ENCODE peak calls at places on chromosomes 7 and 10, in four cellular contexts. One of them, this sample, is unnamed.

GRCh38 chr7:101901661-101902491 is 84.5 kb downstream of the CUX1 start:
- DNase-seq in stimulated activated CD8-positive, alpha-beta memory T cell treated with anti-CD3 and anti-CD28 coated beads, Interleukin-4, amount 100 ng/mL, for 1 hour: no peak
- DNase-seq in left colon: no peak
- DNase-seq in NCI-H1092 treated with DMSO at 0.1 percent for 48 hours: no peak
- DNase-seq in this sample: no peak

GRCh38 chr10:51886438-51887068 is 187.2 kb upstream of the CSTF2T start:
- DNase-seq in stimulated activated CD8-positive, alpha-beta memory T cell treated with anti-CD3 and anti-CD28 coated beads, Interleukin-4, amount 100 ng/mL, for 1 hour: no peak
- DNase-seq in left colon: no peak
- DNase-seq in NCI-H1092 treated with DMSO at 0.1 percent for 48 hours: no peak
- DNase-seq in this sample: no peak

GRCh38 chr7:78924581-78924980 is 528.9 kb downstream of the MAGI2 start:
- DNase-seq in stimulated activated CD8-positive, alpha-beta memory T cell treated with anti-CD3 and anti-CD28 coated beads, Interleukin-4, amount 100 ng/mL, for 1 hour: no peak
- DNase-seq in left colon: no peak
- DNase-seq in NCI-H1092 treated with DMSO at 0.1 percent for 48 hours: peak; percentile 25
- DNase-seq in this sample: no peak

GRCh38 chr7:26787696-26788095 is 76.7 kb downstream of the SKAP2 start:
- DNase-seq in stimulated activated CD8-positive, alpha-beta memory T cell treated with anti-CD3 and anti-CD28 coated beads, Interleukin-4, amount 100 ng/mL, for 1 hour: no peak
- DNase-seq in left colon: no peak
- DNase-seq in NCI-H1092 treated with DMSO at 0.1 percent for 48 hours: peak; percentile 13
- DNase-seq in this sample: no peak

GRCh38 chr7:149883452-149883861 is 9.7 kb downstream of the ATP6V0E2 start:
- DNase-seq in stimulated activated CD8-positive, alpha-beta memory T cell treated with anti-CD3 and anti-CD28 coated beads, Interleukin-4, amount 100 ng/mL, for 1 hour: no peak
- DNase-seq in left colon: peak; percentile 52
- DNase-seq in NCI-H1092 treated with DMSO at 0.1 percent for 48 hours: peak; percentile 63
- DNase-seq in this sample: no peak

GRCh38 chr7:69599211-69599878 is 1.1 kb downstream of the AUTS2 start:
- DNase-seq in stimulated activated CD8-positive, alpha-beta memory T cell treated with anti-CD3 and anti-CD28 coated beads, Interleukin-4, amount 100 ng/mL, for 1 hour: no peak
- DNase-seq in left colon: no peak
- DNase-seq in NCI-H1092 treated with DMSO at 0.1 percent for 48 hours: peak; percentile 70
- DNase-seq in this sample: no peak

GRCh38 chr10:5619366-5620211 is 46.8 kb downstream of the ASB13 start:
- DNase-seq in stimulated activated CD8-positive, alpha-beta memory T cell treated with anti-CD3 and anti-CD28 coated beads, Interleukin-4, amount 100 ng/mL, for 1 hour: no peak
- DNase-seq in left colon: no peak
- DNase-seq in NCI-H1092 treated with DMSO at 0.1 percent for 48 hours: no peak
- DNase-seq in this sample: no peak

GRCh38 chr10:90652519-90652918 is 205.3 kb downstream of the HTR7 start:
- DNase-seq in stimulated activated CD8-positive, alpha-beta memory T cell treated with anti-CD3 and anti-CD28 coated beads, Interleukin-4, amount 100 ng/mL, for 1 hour: no peak
- DNase-seq in left colon: no peak
- DNase-seq in NCI-H1092 treated with DMSO at 0.1 percent for 48 hours: no peak
- DNase-seq in this sample: no peak

GRCh38 chr10:77905086-77905735 is 21.3 kb downstream of the DLG5 start:
- DNase-seq in stimulated activated CD8-positive, alpha-beta memory T cell treated with anti-CD3 and anti-CD28 coated beads, Interleukin-4, amount 100 ng/mL, for 1 hour: no peak
- DNase-seq in left colon: no peak
- DNase-seq in NCI-H1092 treated with DMSO at 0.1 percent for 48 hours: peak; percentile 27
- DNase-seq in this sample: no peak

GRCh38 chr7:34128762-34129161 is 223.4 kb downstream of the BMPER start:
- DNase-seq in stimulated activated CD8-positive, alpha-beta memory T cell treated with anti-CD3 and anti-CD28 coated beads, Interleukin-4, amount 100 ng/mL, for 1 hour: no peak
- DNase-seq in left colon: no peak
- DNase-seq in NCI-H1092 treated with DMSO at 0.1 percent for 48 hours: no peak
- DNase-seq in this sample: no peak

GRCh38 chr10:27504897-27505457 is 873 bp downstream of the RAB18 start:
- DNase-seq in stimulated activated CD8-positive, alpha-beta memory T cell treated with anti-CD3 and anti-CD28 coated beads, Interleukin-4, amount 100 ng/mL, for 1 hour: no peak
- DNase-seq in left colon: no peak
- DNase-seq in NCI-H1092 treated with DMSO at 0.1 percent for 48 hours: no peak
- DNase-seq in this sample: no peak

GRCh38 chr10:42899036-42899435 is 116.4 kb downstream of the BMS1 start:
- DNase-seq in stimulated activated CD8-positive, alpha-beta memory T cell treated with anti-CD3 and anti-CD28 coated beads, Interleukin-4, amount 100 ng/mL, for 1 hour: no peak
- DNase-seq in left colon: no peak
- DNase-seq in NCI-H1092 treated with DMSO at 0.1 percent for 48 hours: no peak
- DNase-seq in this sample: no peak

GRCh38 chr10:30816812-30817193 is 187.2 kb upstream of the LYZL2 start:
- DNase-seq in stimulated activated CD8-positive, alpha-beta memory T cell treated with anti-CD3 and anti-CD28 coated beads, Interleukin-4, amount 100 ng/mL, for 1 hour: no peak
- DNase-seq in left colon: no peak
- DNase-seq in NCI-H1092 treated with DMSO at 0.1 percent for 48 hours: no peak
- DNase-seq in this sample: no peak

GRCh38 chr10:126147866-126148578 is 240.3 kb downstream of the ADAM12 start:
- DNase-seq in stimulated activated CD8-positive, alpha-beta memory T cell treated with anti-CD3 and anti-CD28 coated beads, Interleukin-4, amount 100 ng/mL, for 1 hour: no peak
- DNase-seq in left colon: no peak
- DNase-seq in NCI-H1092 treated with DMSO at 0.1 percent for 48 hours: no peak
- DNase-seq in this sample: no peak

GRCh38 chr7:44665531-44666213 is 59.2 kb downstream of the OGDH start:
- DNase-seq in stimulated activated CD8-positive, alpha-beta memory T cell treated with anti-CD3 and anti-CD28 coated beads, Interleukin-4, amount 100 ng/mL, for 1 hour: no peak
- DNase-seq in left colon: no peak
- DNase-seq in NCI-H1092 treated with DMSO at 0.1 percent for 48 hours: no peak
- DNase-seq in this sample: no peak

GRCh38 chr10:93542358-93542791 is 24.1 kb upstream of the FFAR4 start:
- DNase-seq in stimulated activated CD8-positive, alpha-beta memory T cell treated with anti-CD3 and anti-CD28 coated beads, Interleukin-4, amount 100 ng/mL, for 1 hour: no peak
- DNase-seq in left colon: peak; percentile 85
- DNase-seq in NCI-H1092 treated with DMSO at 0.1 percent for 48 hours: peak; percentile 63
- DNase-seq in this sample: no peak

GRCh38 chr10:33657154-33657900 is 322.9 kb upstream of the NRP1 start:
- DNase-seq in stimulated activated CD8-positive, alpha-beta memory T cell treated with anti-CD3 and anti-CD28 coated beads, Interleukin-4, amount 100 ng/mL, for 1 hour: no peak
- DNase-seq in left colon: no peak
- DNase-seq in NCI-H1092 treated with DMSO at 0.1 percent for 48 hours: peak; percentile 70
- DNase-seq in this sample: no peak

GRCh38 chr7:152512711-152513110 is 76.9 kb upstream of the KMT2C start:
- DNase-seq in stimulated activated CD8-positive, alpha-beta memory T cell treated with anti-CD3 and anti-CD28 coated beads, Interleukin-4, amount 100 ng/mL, for 1 hour: no peak
- DNase-seq in left colon: no peak
- DNase-seq in NCI-H1092 treated with DMSO at 0.1 percent for 48 hours: no peak
- DNase-seq in this sample: no peak

GRCh38 chr10:58963723-58964124 is 212.7 kb upstream of the PHYHIPL start:
- DNase-seq in stimulated activated CD8-positive, alpha-beta memory T cell treated with anti-CD3 and anti-CD28 coated beads, Interleukin-4, amount 100 ng/mL, for 1 hour: no peak
- DNase-seq in left colon: no peak
- DNase-seq in NCI-H1092 treated with DMSO at 0.1 percent for 48 hours: no peak
- DNase-seq in this sample: no peak

GRCh38 chr7:72235351-72235750 is 176.8 kb downstream of the CALN1 start:
- DNase-seq in stimulated activated CD8-positive, alpha-beta memory T cell treated with anti-CD3 and anti-CD28 coated beads, Interleukin-4, amount 100 ng/mL, for 1 hour: no peak
- DNase-seq in left colon: no peak
- DNase-seq in NCI-H1092 treated with DMSO at 0.1 percent for 48 hours: no peak
- DNase-seq in this sample: no peak

GRCh38 chr10:120548210-120548609 is 91.2 kb downstream of the PLPP4 start:
- DNase-seq in stimulated activated CD8-positive, alpha-beta memory T cell treated with anti-CD3 and anti-CD28 coated beads, Interleukin-4, amount 100 ng/mL, for 1 hour: no peak
- DNase-seq in left colon: no peak
- DNase-seq in NCI-H1092 treated with DMSO at 0.1 percent for 48 hours: no peak
- DNase-seq in this sample: no peak

GRCh38 chr7:47188653-47189315 is 393.1 kb downstream of the TNS3 start:
- DNase-seq in stimulated activated CD8-positive, alpha-beta memory T cell treated with anti-CD3 and anti-CD28 coated beads, Interleukin-4, amount 100 ng/mL, for 1 hour: no peak
- DNase-seq in left colon: no peak
- DNase-seq in NCI-H1092 treated with DMSO at 0.1 percent for 48 hours: no peak
- DNase-seq in this sample: no peak

GRCh38 chr7:151715661-151716338 is 161.1 kb downstream of the PRKAG2 start:
- DNase-seq in stimulated activated CD8-positive, alpha-beta memory T cell treated with anti-CD3 and anti-CD28 coated beads, Interleukin-4, amount 100 ng/mL, for 1 hour: no peak
- DNase-seq in left colon: no peak
- DNase-seq in NCI-H1092 treated with DMSO at 0.1 percent for 48 hours: no peak
- DNase-seq in this sample: no peak

GRCh38 chr10:120422459-120422858 is 34.6 kb upstream of the PLPP4 start:
- DNase-seq in stimulated activated CD8-positive, alpha-beta memory T cell treated with anti-CD3 and anti-CD28 coated beads, Interleukin-4, amount 100 ng/mL, for 1 hour: no peak
- DNase-seq in left colon: no peak
- DNase-seq in NCI-H1092 treated with DMSO at 0.1 percent for 48 hours: no peak
- DNase-seq in this sample: no peak

GRCh38 chr10:89163265-89163995 is 43.7 kb downstream of the CH25H start:
- DNase-seq in stimulated activated CD8-positive, alpha-beta memory T cell treated with anti-CD3 and anti-CD28 coated beads, Interleukin-4, amount 100 ng/mL, for 1 hour: peak; percentile 1
- DNase-seq in left colon: peak; percentile 34
- DNase-seq in NCI-H1092 treated with DMSO at 0.1 percent for 48 hours: no peak
- DNase-seq in this sample: no peak

GRCh38 chr7:151368136-151368571 is 26.5 kb downstream of the NUB1 start:
- DNase-seq in stimulated activated CD8-positive, alpha-beta memory T cell treated with anti-CD3 and anti-CD28 coated beads, Interleukin-4, amount 100 ng/mL, for 1 hour: peak; percentile 52
- DNase-seq in left colon: peak; percentile 80
- DNase-seq in NCI-H1092 treated with DMSO at 0.1 percent for 48 hours: peak; percentile 86
- DNase-seq in this sample: peak; percentile 62

GRCh38 chr7:122965306-122965705 is 30.2 kb downstream of the TAS2R16 start:
- DNase-seq in stimulated activated CD8-positive, alpha-beta memory T cell treated with anti-CD3 and anti-CD28 coated beads, Interleukin-4, amount 100 ng/mL, for 1 hour: no peak
- DNase-seq in left colon: no peak
- DNase-seq in NCI-H1092 treated with DMSO at 0.1 percent for 48 hours: peak; percentile 94
- DNase-seq in this sample: no peak

GRCh38 chr10:51675088-51675487 is 24.3 kb downstream of the CSTF2T start:
- DNase-seq in stimulated activated CD8-positive, alpha-beta memory T cell treated with anti-CD3 and anti-CD28 coated beads, Interleukin-4, amount 100 ng/mL, for 1 hour: no peak
- DNase-seq in left colon: no peak
- DNase-seq in NCI-H1092 treated with DMSO at 0.1 percent for 48 hours: no peak
- DNase-seq in this sample: no peak

GRCh38 chr7:112236597-112236996 is 30.1 kb downstream of the ZNF277 start:
- DNase-seq in stimulated activated CD8-positive, alpha-beta memory T cell treated with anti-CD3 and anti-CD28 coated beads, Interleukin-4, amount 100 ng/mL, for 1 hour: no peak
- DNase-seq in left colon: no peak
- DNase-seq in NCI-H1092 treated with DMSO at 0.1 percent for 48 hours: no peak
- DNase-seq in this sample: no peak

GRCh38 chr7:148153611-148154010 is 437.0 kb upstream of the C7orf33 start:
- DNase-seq in stimulated activated CD8-positive, alpha-beta memory T cell treated with anti-CD3 and anti-CD28 coated beads, Interleukin-4, amount 100 ng/mL, for 1 hour: no peak
- DNase-seq in left colon: peak; percentile 37
- DNase-seq in NCI-H1092 treated with DMSO at 0.1 percent for 48 hours: peak; percentile 98
- DNase-seq in this sample: no peak

GRCh38 chr7:44194069-44194468 is 4.8 kb upstream of the GCK start:
- DNase-seq in stimulated activated CD8-positive, alpha-beta memory T cell treated with anti-CD3 and anti-CD28 coated beads, Interleukin-4, amount 100 ng/mL, for 1 hour: no peak
- DNase-seq in left colon: no peak
- DNase-seq in NCI-H1092 treated with DMSO at 0.1 percent for 48 hours: no peak
- DNase-seq in this sample: no peak

GRCh38 chr10:66322777-66323176 is 603.1 kb upstream of the LRRTM3 start:
- DNase-seq in stimulated activated CD8-positive, alpha-beta memory T cell treated with anti-CD3 and anti-CD28 coated beads, Interleukin-4, amount 100 ng/mL, for 1 hour: no peak
- DNase-seq in left colon: no peak
- DNase-seq in NCI-H1092 treated with DMSO at 0.1 percent for 48 hours: no peak
- DNase-seq in this sample: no peak

GRCh38 chr7:69418865-69419670 is 179.2 kb upstream of the AUTS2 start:
- DNase-seq in stimulated activated CD8-positive, alpha-beta memory T cell treated with anti-CD3 and anti-CD28 coated beads, Interleukin-4, amount 100 ng/mL, for 1 hour: no peak
- DNase-seq in left colon: no peak
- DNase-seq in NCI-H1092 treated with DMSO at 0.1 percent for 48 hours: no peak
- DNase-seq in this sample: no peak

GRCh38 chr7:116138202-116138801 is 72.0 kb upstream of the TES start:
- DNase-seq in stimulated activated CD8-positive, alpha-beta memory T cell treated with anti-CD3 and anti-CD28 coated beads, Interleukin-4, amount 100 ng/mL, for 1 hour: no peak
- DNase-seq in left colon: no peak
- DNase-seq in NCI-H1092 treated with DMSO at 0.1 percent for 48 hours: peak; percentile 59
- DNase-seq in this sample: no peak

GRCh38 chr7:45888185-45888992 is at the start of gene IGFBP1:
- DNase-seq in stimulated activated CD8-positive, alpha-beta memory T cell treated with anti-CD3 and anti-CD28 coated beads, Interleukin-4, amount 100 ng/mL, for 1 hour: no peak
- DNase-seq in left colon: no peak
- DNase-seq in NCI-H1092 treated with DMSO at 0.1 percent for 48 hours: peak; percentile 40
- DNase-seq in this sample: no peak

This sample was measured in activated T-helper 1 cell treated with anti-CD3 and anti-CD28 coated beads, Interleukin-2, amount 50 U/mL, for 16 hours.